ENCODE peak calls at places on chromosomes 11 and 22, in eight cellular contexts. O is HFFc6; E is brain microvascular endothelial cell; Z is stimulated activated CD4-positive, alpha-beta T cell treated with anti-CD3 and anti-CD28 coated beads, Interleukin-2, amount 100 ng/mL, for 48 hours; U is AML-193; Y is nucleus accumbens; X is endothelial cell; N is GM12891. G is an unnamed sample.

GRCh38 chr11:34002420-34002819 is 49.1 kb upstream of the CAPRIN1 start:
- DNase-seq in O (no peak), E (no peak), Z (no peak), U (no peak), Y (no peak), X (no peak), N (no peak), G (no peak)

GRCh38 chr11:4881860-4882500 is at the start of gene OR51T1:
- DNase-seq in O (no peak), E (peak; percentile 66), Z (no peak), U (no peak), Y (no peak), X (no peak), N (no peak), G (no peak)

GRCh38 chr11:62141111-62142042 is 17.6 kb downstream of the INCENP start:
- DNase-seq in O (no peak), E (no peak), Z (no peak), U (no peak), Y (no peak), X (no peak), N (no peak), G (no peak)

GRCh38 chr11:131063638-131064037 is 147.4 kb upstream of the SNX19 start:
- DNase-seq in O (no peak), E (no peak), Z (no peak), U (no peak), Y (no peak), X (no peak), N (no peak), G (no peak)

GRCh38 chr11:65439331-65440181 is 17.0 kb downstream of the NEAT1 start:
- DNase-seq in O (no peak), E (peak; percentile 34), Z (no peak), U (no peak), Y (no peak), X (no peak), N (no peak), G (no peak)

GRCh38 chr11:14451825-14452224 is 47.8 kb downstream of the COPB1 start:
- DNase-seq in O (peak; percentile 25), E (peak; percentile 48), Z (no peak), U (peak; percentile 30), Y (no peak), X (no peak), N (no peak), G (no peak)

GRCh38 chr11:10809373-10810199 is 860 bp upstream of the EIF4G2 start:
- DNase-seq in O (peak; percentile 63), E (peak; percentile 79), Z (no peak), U (no peak), Y (no peak), X (peak; percentile 55), N (no peak), G (no peak)

GRCh38 chr11:6259638-6260019 is at the start of gene CCKBR:
- DNase-seq in O (no peak), E (no peak), Z (no peak), U (no peak), Y (no peak), X (peak; percentile 20), N (no peak), G (no peak)

GRCh38 chr11:45665933-45666647 is 668 bp upstream of the CHST1 start:
- DNase-seq in O (no peak), E (no peak), Z (no peak), U (no peak), Y (no peak), X (no peak), N (no peak), G (no peak)

GRCh38 chr11:61586792-61587430 is 6.0 kb upstream of the SYT7 start:
- DNase-seq in O (no peak), E (no peak), Z (no peak), U (no peak), Y (no peak), X (no peak), N (no peak), G (no peak)

GRCh38 chr11:10861799-10862198 is 3.9 kb upstream of the ZBED5 start:
- DNase-seq in O (no peak), E (no peak), Z (no peak), U (no peak), Y (no peak), X (no peak), N (no peak), G (no peak)

GRCh38 chr11:93783767-93784151 is 323 bp upstream of the MED17 start:
- DNase-seq in O (peak; percentile 4), E (no peak), Z (no peak), U (no peak), Y (no peak), X (no peak), N (no peak), G (no peak)

GRCh38 chr11:12964650-12965049 is 44.5 kb upstream of the RASSF10 start:
- DNase-seq in O (no peak), E (no peak), Z (no peak), U (no peak), Y (no peak), X (no peak), N (no peak), G (no peak)

GRCh38 chr11:22558638-22559037 is 67.0 kb downstream of the FANCF start:
- DNase-seq in O (no peak), E (peak; percentile 1), Z (no peak), U (no peak), Y (no peak), X (no peak), N (no peak), G (no peak)

GRCh38 chr11:46210133-46210636 is 67.3 kb upstream of the CREB3L1 start:
- DNase-seq in O (peak; percentile 51), E (peak; percentile 43), Z (no peak), U (peak; percentile 96), Y (no peak), X (no peak), N (peak; percentile 12), G (no peak)

GRCh38 chr22:42754658-42755057 is 34.0 kb upstream of the A4GALT start:
- DNase-seq in O (peak; percentile 29), E (peak; percentile 13), Z (no peak), U (no peak), Y (no peak), X (no peak), N (no peak), G (no peak)

GRCh38 chr11:118283756-118284350 is 19.8 kb upstream of the MPZL2 start:
- DNase-seq in O (no peak), E (no peak), Z (no peak), U (no peak), Y (no peak), X (no peak), N (no peak), G (no peak)

GRCh38 chr11:126210871-126211235 is 597 bp downstream of the RPUSD4 start:
- DNase-seq in O (no peak), E (no peak), Z (peak; percentile 4), U (no peak), Y (no peak), X (no peak), N (no peak), G (no peak)

GRCh38 chr11:77019976-77020591 is 14.1 kb upstream of the B3GNT6 start:
- DNase-seq in O (no peak), E (peak; percentile 65), Z (no peak), U (no peak), Y (no peak), X (no peak), N (no peak), G (no peak)

GRCh38 chr22:22771696-22772377 is 115.8 kb upstream of the IGLL5 start:
- DNase-seq in O (no peak), E (no peak), Z (no peak), U (no peak), Y (no peak), X (no peak), N (no peak), G (no peak)

GRCh38 chr22:35656284-35656752 is 8.1 kb downstream of the APOL6 start:
- DNase-seq in O (no peak), E (no peak), Z (no peak), U (no peak), Y (no peak), X (no peak), N (no peak), G (no peak)